ENCODE peak calls at places on chromosomes 16 and 17, in four cellular contexts. D, I, B and P are unnamed samples.

GRCh38 chr17:81399481-81400153 is 4.4 kb downstream of the BAHCC1 start:
- DNase-seq in D (no peak), I (no peak), B (no peak), P (peak; percentile 54)

GRCh38 chr17:59561042-59561441 is 4.4 kb upstream of the DHX40 start:
- DNase-seq in D (no peak), I (no peak), B (peak; percentile 18), P (no peak)

GRCh38 chr17:76373481-76373825 is 11.0 kb upstream of the SPHK1 start:
- DNase-seq in D (no peak), I (no peak), B (no peak), P (no peak)

GRCh38 chr16:23842137-23842600 is 6.4 kb downstream of the PRKCB start:
- DNase-seq in D (no peak), I (peak; percentile 68), B (no peak), P (no peak)

GRCh38 chr16:1127101-1127500 is 25.8 kb upstream of the CACNA1H start:
- DNase-seq in D (no peak), I (no peak), B (no peak), P (no peak)

GRCh38 chr16:51524555-51525373 is 373.7 kb upstream of the SALL1 start:
- DNase-seq in D (no peak), I (no peak), B (no peak), P (peak; percentile 76)

GRCh38 chr16:70740919-70741778 is 55.3 kb upstream of the MTSS2 start:
- DNase-seq in D (no peak), I (no peak), B (no peak), P (peak; percentile 79)

GRCh38 chr17:36195474-36196098 is 972 bp downstream of the CCL3L1 start:
- DNase-seq in D (no peak), I (no peak), B (no peak), P (no peak)

GRCh38 chr17:45956090-45956489 is 43.0 kb upstream of the STH start:
- DNase-seq in D (no peak), I (no peak), B (no peak), P (no peak)

GRCh38 chr16:10964891-10965326 is 20.5 kb downstream of the CLEC16A start:
- DNase-seq in D (no peak), I (no peak), B (no peak), P (no peak)

GRCh38 chr16:56478228-56479049 is 27.1 kb downstream of the OGFOD1 start:
- DNase-seq in D (no peak), I (no peak), B (no peak), P (peak; percentile 26)

GRCh38 chr17:61444831-61445230 is 7.4 kb upstream of the TBX4 start:
- DNase-seq in D (no peak), I (no peak), B (no peak), P (no peak)

GRCh38 chr16:21950782-21951521 is 2.2 kb upstream of the UQCRC2 start:
- DNase-seq in D (no peak), I (no peak), B (peak; percentile 46), P (peak; percentile 19)

GRCh38 chr16:70789231-70789926 is 11.6 kb downstream of the VAC14 start:
- DNase-seq in D (no peak), I (no peak), B (no peak), P (no peak)

GRCh38 chr17:7914771-7915610 is 1.1 kb downstream of the RNF227 start:
- DNase-seq in D (no peak), I (no peak), B (peak; percentile 58), P (no peak)

GRCh38 chr17:9937164-9937835 is 32.2 kb upstream of the RCVRN start:
- DNase-seq in D (no peak), I (no peak), B (no peak), P (peak; percentile 2)